ENCODE peak calls at places on chromosomes 16 and 17, in ten cellular contexts. N is lung; R is tibial artery; G is HL-60; U is HepG2; Z is dorsolateral prefrontal cortex; I is Caco-2; F is NB4; P is fibroblast of pulmonary artery; B is CD8-positive, alpha-beta T cell. X is an unnamed sample.

GRCh38 chr17:2157081-2157480 is 102.2 kb downstream of the HIC1 start:
- DNase-seq in N (no peak), R (peak), G (peak), U (no peak), Z (no peak), I (no peak), F (peak), P (peak), B (no peak), X (no peak)

GRCh38 chr17:79813826-79814623 is 17.1 kb upstream of the CBX8 start:
- DNase-seq in N (no peak), R (no peak), G (no peak), U (no peak), Z (no peak), I (no peak), F (no peak), P (no peak), B (no peak), X (no peak)

GRCh38 chr16:15567823-15568222 is 75.1 kb downstream of the MARF1 start:
- DNase-seq in N (no peak), R (no peak), G (no peak), U (no peak), Z (no peak), I (no peak), F (no peak), P (no peak), B (no peak), X (no peak)

GRCh38 chr16:81551141-81551808 is 106.7 kb downstream of the CMIP start:
- DNase-seq in N (no peak), R (no peak), G (peak), U (no peak), Z (no peak), I (no peak), F (peak), P (peak), B (no peak), X (no peak)

GRCh38 chr17:47670064-47670463 is 20.3 kb downstream of the KPNB1 start:
- DNase-seq in N (no peak), R (no peak), G (peak), U (no peak), Z (no peak), I (no peak), F (no peak), P (no peak), B (no peak), X (no peak)

GRCh38 chr16:21156767-21157467 is 1.6 kb upstream of the LDAF1 start:
- DNase-seq in N (no peak), R (no peak), G (peak), U (peak), Z (no peak), I (peak), F (peak), P (peak), B (no peak), X (peak)

GRCh38 chr17:56478836-56479447 is 114.6 kb upstream of the NOG start:
- DNase-seq in N (no peak), R (no peak), G (peak), U (peak), Z (no peak), I (peak), F (peak), P (peak), B (no peak), X (no peak)

GRCh38 chr17:68759343-68760140 is 158.4 kb upstream of the FAM20A start:
- DNase-seq in N (peak), R (peak), G (peak), U (peak), Z (peak), I (peak), F (peak), P (peak), B (peak), X (peak)

GRCh38 chr16:78503501-78504110 is 404.2 kb downstream of the WWOX start:
- DNase-seq in N (peak), R (no peak), G (peak), U (peak), Z (no peak), I (peak), F (peak), P (peak), B (peak), X (no peak)

GRCh38 chr17:29168079-29168758 is 12.0 kb downstream of the MYO18A start:
- DNase-seq in N (no peak), R (no peak), G (no peak), U (no peak), Z (no peak), I (no peak), F (no peak), P (no peak), B (no peak), X (no peak)

GRCh38 chr16:68257906-68258800 is 6.2 kb upstream of the SLC7A6 start:
- DNase-seq in N (no peak), R (peak), G (peak), U (peak), Z (no peak), I (peak), F (peak), P (peak), B (no peak), X (no peak)

GRCh38 chr16:68255712-68256111 is 8.6 kb upstream of the SLC7A6 start:
- DNase-seq in N (no peak), R (no peak), G (no peak), U (no peak), Z (no peak), I (no peak), F (no peak), P (no peak), B (no peak), X (no peak)

GRCh38 chr16:68259421-68259820 is 4.9 kb upstream of the SLC7A6 start:
- DNase-seq in N (no peak), R (no peak), G (no peak), U (no peak), Z (no peak), I (no peak), F (peak), P (no peak), B (no peak), X (no peak)

GRCh38 chr16:68259007-68259406 is 5.3 kb upstream of the SLC7A6 start:
- DNase-seq in N (no peak), R (no peak), G (no peak), U (no peak), Z (no peak), I (no peak), F (no peak), P (no peak), B (no peak), X (no peak)

DNA sequence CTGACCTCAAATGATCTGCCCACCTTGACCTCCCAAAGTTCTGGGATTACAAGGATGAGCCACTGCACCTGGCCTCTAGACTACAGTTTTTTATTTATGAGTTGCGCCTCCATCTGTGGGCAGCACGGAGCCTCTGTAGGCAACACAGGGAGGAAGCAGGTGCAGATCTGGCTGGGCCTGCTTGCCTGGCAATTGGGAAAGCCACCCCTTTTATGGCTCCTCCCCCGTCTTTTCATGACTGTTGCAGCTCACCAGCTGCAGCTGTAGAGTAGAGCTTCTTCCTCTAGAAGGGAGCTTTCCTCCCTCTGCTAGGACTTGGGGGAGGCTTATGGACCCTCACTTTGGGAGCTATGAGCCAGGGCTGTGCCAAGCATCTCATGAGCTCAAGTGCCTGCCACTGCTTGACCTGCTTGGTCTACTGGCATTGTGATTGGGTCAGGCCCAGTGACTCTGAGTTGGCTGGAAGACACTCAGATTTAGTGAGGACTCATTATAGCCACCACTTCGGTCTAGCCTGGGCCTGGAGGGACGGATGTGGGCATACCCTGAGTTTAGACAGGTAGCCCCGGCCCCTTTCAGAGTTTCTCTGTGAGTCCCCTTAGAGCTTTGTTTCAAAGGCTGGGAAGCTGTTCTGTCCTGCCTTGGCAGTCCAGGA is 6.9 kb upstream of the SLC7A6 start:
- DNase-seq in N (no peak), R (no peak), G (peak), U (no peak), Z (no peak), I (peak), F (peak), P (no peak), B (no peak), X (no peak)
- H3K4me3 ChIP-seq in N (no peak), R (no peak), G (no peak), U (peak), Z (no peak), I (no peak), F (no peak), P (no peak), B (no peak), X (no peak)

DNA sequence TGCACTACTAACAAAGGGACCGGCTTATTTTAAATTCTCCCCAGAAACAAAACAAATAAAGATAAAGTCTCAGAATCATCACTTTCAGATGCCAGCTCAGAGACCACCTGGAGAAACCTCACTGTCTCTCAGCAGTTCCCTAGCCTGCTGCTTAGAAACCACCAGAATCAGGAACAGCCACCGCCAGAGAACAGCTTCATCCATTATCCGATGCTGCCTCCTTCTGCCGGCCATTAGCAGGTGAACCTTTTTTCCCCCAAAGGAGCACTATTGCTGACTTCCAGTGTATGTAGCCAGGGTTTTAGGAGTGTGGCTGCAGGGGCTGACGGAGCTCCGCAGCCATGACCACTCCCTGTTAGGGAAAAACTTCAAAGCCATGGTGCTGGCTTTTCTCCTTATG is 171.2 kb upstream of the DYNLRB2 start:
- DNase-seq in N (no peak), R (no peak), G (no peak), U (peak), Z (no peak), I (peak), F (peak), P (peak), B (no peak), X (peak)
- TF ChIP-seq CTCF in N (peak), R (peak), G (no peak), U (peak), Z (peak), I (peak), F (no peak), P (peak), B (no peak), X (peak)

DNA sequence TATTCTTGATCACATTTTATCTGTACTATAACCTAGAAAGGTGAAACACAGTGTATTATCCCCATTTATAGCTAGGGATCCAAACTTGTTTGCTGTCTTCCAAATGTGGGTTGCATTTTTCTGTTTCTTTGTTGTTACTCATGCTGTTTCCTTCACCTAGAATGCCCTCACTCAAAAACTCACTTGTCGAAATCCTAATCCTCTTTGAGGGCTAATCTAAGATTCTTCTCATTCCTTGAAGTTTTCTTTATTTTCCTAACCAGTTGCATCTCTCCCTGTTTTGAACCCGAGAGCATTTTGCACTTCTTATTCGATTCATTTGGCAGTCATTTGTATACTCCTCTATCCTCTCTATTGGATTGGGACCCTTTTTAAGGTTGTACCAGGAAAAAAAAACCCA is 9.6 kb downstream of the CALCOCO2 start:
- DNase-seq in N (no peak), R (no peak), G (no peak), U (no peak), Z (no peak), I (no peak), F (no peak), P (peak), B (no peak), X (no peak)
- H3K4me3 ChIP-seq in N (no peak), R (peak), G (no peak), U (no peak), Z (no peak), I (no peak), F (no peak), P (peak), B (no peak), X (no peak)

GRCh38 chr16:52549011-52549692 is 2.2 kb upstream of the TOX3 start:
- DNase-seq in N (no peak), R (no peak), G (no peak), U (peak), Z (no peak), I (no peak), F (no peak), P (peak), B (no peak), X (no peak)

GRCh38 chr16:52546291-52546941 is 527 bp downstream of the TOX3 start:
- DNase-seq in N (no peak), R (no peak), G (no peak), U (no peak), Z (no peak), I (peak), F (no peak), P (no peak), B (no peak), X (no peak)

GRCh38 chr16:52547001-52547833 is at the start of gene TOX3:
- DNase-seq in N (no peak), R (no peak), G (no peak), U (no peak), Z (no peak), I (peak), F (no peak), P (no peak), B (no peak), X (no peak)

GRCh38 chr16:52548261-52549010 is 1.5 kb upstream of the TOX3 start:
- DNase-seq in N (no peak), R (no peak), G (no peak), U (peak), Z (no peak), I (no peak), F (no peak), P (no peak), B (no peak), X (no peak)

GRCh38 chr16:52547834-52548215 is 882 bp upstream of the TOX3 start:
- DNase-seq in N (no peak), R (no peak), G (no peak), U (no peak), Z (no peak), I (no peak), F (no peak), P (no peak), B (no peak), X (no peak)
- TF ChIP-seq CTCF in N (no peak), R (no peak), G (no peak), U (no peak), Z (no peak), I (no peak), F (no peak), P (no peak), B (no peak), X (no peak)

X was measured in HFF-Myc.